ENCODE peak calls at places on chromosomes 2 and 18, in nine cellular contexts. C is stomach, R is heart right ventricle, V is astrocyte of the spinal cord, I is Caco-2, Z is GM20000, S is cardiac muscle cell, L is epithelial cell of esophagus, T is dorsolateral prefrontal cortex. X is an unnamed sample.

GRCh38 chr2:88116669-88117432 is 11.0 kb downstream of the FABP1 start:
- DNase-seq in C (no peak), R (no peak), V (no peak), I (no peak), Z (no peak), S (no peak), L (no peak), T (no peak), X (no peak)

GRCh38 chr2:153072077-153072476 is 353.7 kb downstream of the ARL6IP6 start:
- DNase-seq in C (no peak), R (no peak), V (no peak), I (no peak), Z (no peak), S (no peak), L (no peak), T (no peak), X (no peak)

GRCh38 chr2:64203131-64204005 is 59.1 kb upstream of the PELI1 start:
- DNase-seq in C (no peak), R (no peak), V (peak), I (no peak), Z (no peak), S (no peak), L (no peak), T (no peak), X (no peak)

GRCh38 chr2:205965707-205966106 is 120.3 kb downstream of the INO80D start:
- DNase-seq in C (no peak), R (no peak), V (no peak), I (no peak), Z (no peak), S (no peak), L (peak), T (no peak), X (no peak)

GRCh38 chr2:68721482-68722071 is 13.0 kb upstream of the ARHGAP25 start:
- DNase-seq in C (peak), R (no peak), V (no peak), I (no peak), Z (no peak), S (no peak), L (no peak), T (no peak), X (no peak)

GRCh38 chr2:61949458-61950107 is 44.1 kb downstream of the COMMD1 start:
- DNase-seq in C (no peak), R (no peak), V (no peak), I (no peak), Z (no peak), S (no peak), L (no peak), T (no peak), X (no peak)

GRCh38 chr2:7758065-7758759 is 841.0 kb downstream of the RNF144A start:
- DNase-seq in C (no peak), R (no peak), V (no peak), I (no peak), Z (peak), S (no peak), L (no peak), T (no peak), X (no peak)

GRCh38 chr2:17541514-17541950 is 1.0 kb downstream of the VSNL1 start:
- DNase-seq in C (no peak), R (no peak), V (no peak), I (no peak), Z (no peak), S (no peak), L (peak), T (no peak), X (no peak)

GRCh38 chr2:185876234-185876633 is 137.6 kb downstream of the FSIP2 start:
- DNase-seq in C (no peak), R (no peak), V (no peak), I (no peak), Z (no peak), S (no peak), L (no peak), T (no peak), X (no peak)

GRCh38 chr18:58578321-58578720 is 50.6 kb downstream of the ALPK2 start:
- DNase-seq in C (no peak), R (no peak), V (peak), I (no peak), Z (no peak), S (peak), L (no peak), T (no peak), X (peak)

GRCh38 chr2:215622836-215623235 is 187.0 kb upstream of the FN1 start:
- DNase-seq in C (no peak), R (no peak), V (peak), I (no peak), Z (no peak), S (no peak), L (no peak), T (no peak), X (no peak)

GRCh38 chr18:22412502-22412901 is 5.2 kb downstream of the CTAGE1 start:
- DNase-seq in C (no peak), R (no peak), V (no peak), I (no peak), Z (no peak), S (peak), L (peak), T (no peak), X (no peak)

GRCh38 chr2:195411219-195411687 is 245.8 kb upstream of the SLC39A10 start:
- DNase-seq in C (no peak), R (no peak), V (peak), I (no peak), Z (no peak), S (peak), L (no peak), T (no peak), X (no peak)

GRCh38 chr18:74225193-74225840 is 66.4 kb downstream of the CYB5A start:
- DNase-seq in C (peak), R (no peak), V (no peak), I (peak), Z (no peak), S (peak), L (peak), T (no peak), X (no peak)

GRCh38 chr2:107258538-107258937 is 372.6 kb upstream of the ST6GAL2 start:
- DNase-seq in C (no peak), R (no peak), V (no peak), I (no peak), Z (no peak), S (no peak), L (no peak), T (no peak), X (no peak)

GRCh38 chr18:66754335-66754734 is 150.4 kb upstream of the CDH19 start:
- DNase-seq in C (no peak), R (no peak), V (no peak), I (no peak), Z (no peak), S (no peak), L (peak), T (no peak), X (no peak)

GRCh38 chr2:149686677-149687427 is 99.3 kb upstream of the MMADHC start:
- DNase-seq in C (no peak), R (peak), V (no peak), I (no peak), Z (no peak), S (no peak), L (no peak), T (no peak), X (no peak)

GRCh38 chr18:77203851-77204250 is 45.8 kb upstream of the GALR1 start:
- DNase-seq in C (no peak), R (no peak), V (no peak), I (no peak), Z (no peak), S (no peak), L (no peak), T (no peak), X (no peak)

GRCh38 chr2:58671675-58672074 is 430.6 kb upstream of the FANCL start:
- DNase-seq in C (no peak), R (no peak), V (no peak), I (no peak), Z (no peak), S (no peak), L (no peak), T (no peak), X (no peak)

DNA sequence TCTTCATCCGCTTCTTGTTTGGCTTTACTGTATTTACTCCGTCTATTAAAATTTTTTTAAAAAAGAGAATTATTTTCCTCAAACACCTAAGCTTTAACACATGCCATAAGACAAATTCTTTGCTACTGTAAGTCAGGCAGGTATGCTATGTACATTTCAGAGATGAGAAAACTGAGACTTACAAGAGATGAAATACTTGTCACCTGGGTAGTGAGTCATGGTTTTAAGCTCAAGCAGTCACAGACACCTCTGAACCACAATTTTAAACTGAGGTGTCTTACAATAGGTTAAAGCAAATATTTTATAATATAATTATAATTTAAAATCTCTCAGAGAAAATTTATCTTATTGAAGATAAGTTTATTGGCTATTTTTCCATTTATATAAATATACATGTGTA is 126.0 kb downstream of the EPHA4 start:
- DNase-seq in C (no peak), R (no peak), V (no peak), I (no peak), Z (no peak), S (no peak), L (no peak), T (no peak), X (no peak)
- TF ChIP-seq CTCF in C (no peak), R (no peak), V (no peak), I (no peak), Z (no peak), S (no peak), L (no peak), T (no peak), X (no peak)

GRCh38 chr2:60515751-60516226 is 37.7 kb downstream of the BCL11A start:
- DNase-seq in C (no peak), R (no peak), V (peak), I (no peak), Z (peak), S (peak), L (peak), T (no peak), X (peak)
- TF ChIP-seq CTCF in C (no peak), R (no peak), V (peak), I (no peak), Z (no peak), S (peak), L (no peak), T (no peak), X (peak)

DNA sequence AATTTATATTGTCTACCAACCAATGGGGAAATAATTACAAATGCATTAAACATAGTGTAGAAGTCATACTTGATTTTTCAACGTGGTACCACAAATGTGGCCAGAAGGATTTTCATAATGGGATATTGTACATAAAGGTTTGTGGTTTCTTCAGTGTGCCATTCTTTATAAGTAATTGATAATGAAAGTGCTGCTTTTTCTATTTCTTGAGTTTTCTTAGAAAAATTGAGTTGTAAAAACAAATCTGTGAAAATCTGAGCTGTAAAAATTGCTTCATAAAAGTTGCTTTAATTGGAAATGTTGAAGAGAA is 103.6 kb downstream of the KYNU start:
- DNase-seq in C (no peak), R (no peak), V (no peak), I (no peak), Z (no peak), S (no peak), L (no peak), T (no peak), X (no peak)
- TF ChIP-seq CTCF in C (no peak), R (no peak), V (no peak), I (no peak), Z (no peak), S (no peak), L (no peak), T (peak), X (no peak)

GRCh38 chr18:8448091-8448490 is 161.1 kb upstream of the RAB12 start:
- DNase-seq in C (no peak), R (no peak), V (no peak), I (no peak), Z (no peak), S (no peak), L (peak), T (no peak), X (peak)

GRCh38 chr18:8450898-8451665 is 158.2 kb upstream of the RAB12 start:
- DNase-seq in C (no peak), R (peak), V (no peak), I (no peak), Z (no peak), S (no peak), L (no peak), T (no peak), X (peak)

GRCh38 chr18:8453528-8453927 is 155.7 kb upstream of the RAB12 start:
- DNase-seq in C (no peak), R (no peak), V (no peak), I (no peak), Z (no peak), S (no peak), L (no peak), T (no peak), X (peak)

GRCh38 chr18:8454136-8454535 is 155.1 kb upstream of the RAB12 start:
- DNase-seq in C (no peak), R (no peak), V (no peak), I (no peak), Z (no peak), S (no peak), L (no peak), T (no peak), X (peak)

DNA sequence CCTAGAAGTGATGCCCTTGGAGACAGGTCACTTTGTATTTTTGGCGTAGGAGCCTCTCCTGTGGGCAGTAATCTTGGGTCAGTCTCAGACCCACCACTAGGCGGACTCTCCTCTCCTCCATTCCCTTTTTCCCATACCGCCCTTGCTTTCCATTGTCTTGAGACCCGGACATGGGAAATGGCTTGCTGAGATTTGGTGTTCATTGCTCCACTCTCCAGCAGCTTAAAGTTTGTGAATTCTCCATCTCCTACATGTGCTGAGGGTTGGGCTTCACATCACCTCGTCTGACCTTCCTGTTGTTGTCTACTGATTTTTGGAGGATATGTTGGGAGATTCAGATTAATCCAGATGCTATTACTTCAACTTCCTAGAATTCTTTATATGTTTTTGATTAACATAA is 159.2 kb upstream of the RAB12 start:
- DNase-seq in C (no peak), R (peak), V (no peak), I (no peak), Z (no peak), S (peak), L (no peak), T (no peak), X (peak)
- TF ChIP-seq CTCF in C (peak), R (peak), V (peak), I (peak), Z (peak), S (peak), L (peak), T (no peak), X (peak)

GRCh38 chr2:144015655-144016245 is 504.2 kb downstream of the ZEB2 start:
- DNase-seq in C (no peak), R (no peak), V (peak), I (no peak), Z (no peak), S (peak), L (peak), T (no peak), X (no peak)
- TF ChIP-seq CTCF in C (no peak), R (no peak), V (no peak), I (no peak), Z (no peak), S (no peak), L (no peak), T (no peak), X (no peak)

GRCh38 chr2:269356-270030 is 4.7 kb downstream of the ACP1 start:
- DNase-seq in C (no peak), R (no peak), V (no peak), I (no peak), Z (no peak), S (no peak), L (no peak), T (no peak), X (no peak)
- TF ChIP-seq CTCF in C (no peak), R (no peak), V (no peak), I (no peak), Z (no peak), S (no peak), L (no peak), T (no peak), X (no peak)

GRCh38 chr2:65800998-65801397 is 368.6 kb upstream of the SPRED2 start:
- DNase-seq in C (peak), R (no peak), V (peak), I (no peak), Z (no peak), S (peak), L (peak), T (no peak), X (no peak)
- TF ChIP-seq CTCF in C (peak), R (peak), V (peak), I (peak), Z (no peak), S (peak), L (peak), T (no peak), X (peak)

GRCh38 chr2:56132138-56132537 is 51.7 kb upstream of the CCDC85A start:
- DNase-seq in C (no peak), R (no peak), V (peak), I (no peak), Z (peak), S (peak), L (peak), T (no peak), X (no peak)
- TF ChIP-seq CTCF in C (peak), R (peak), V (peak), I (peak), Z (no peak), S (peak), L (peak), T (peak), X (peak)

DNA sequence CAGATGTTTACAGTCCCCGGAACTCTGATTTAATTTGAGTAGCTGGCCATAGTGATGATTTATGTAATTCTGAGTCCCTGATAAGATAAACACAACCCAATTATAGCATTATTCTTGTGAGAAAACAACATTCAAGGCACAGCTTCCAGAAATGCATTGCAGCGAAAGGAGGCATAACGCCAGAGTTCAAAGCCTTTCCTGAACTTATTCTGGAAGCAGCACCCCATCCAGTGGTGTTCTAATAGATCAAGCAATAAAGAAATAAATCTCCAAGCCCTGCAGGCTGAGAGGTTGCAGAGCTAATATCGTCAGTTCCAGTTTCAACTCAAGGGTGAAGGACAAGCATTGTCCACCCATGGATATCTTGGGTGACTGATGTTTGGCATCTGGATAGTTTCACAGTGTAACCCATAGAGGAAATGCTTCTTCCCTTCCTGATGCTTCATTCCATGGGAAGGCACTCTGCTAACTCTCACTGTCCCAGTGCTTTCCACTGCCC is 18.8 kb downstream of the CDH2 start:
- DNase-seq in C (no peak), R (no peak), V (no peak), I (no peak), Z (no peak), S (peak), L (no peak), T (no peak), X (no peak)
- TF ChIP-seq CTCF in C (no peak), R (peak), V (no peak), I (no peak), Z (no peak), S (peak), L (no peak), T (no peak), X (no peak)

GRCh38 chr2:207112397-207112796 is 53.4 kb downstream of the KLF7 start:
- DNase-seq in C (no peak), R (no peak), V (no peak), I (no peak), Z (no peak), S (no peak), L (no peak), T (no peak), X (no peak)

GRCh38 chr2:207117668-207118067 is 48.1 kb downstream of the KLF7 start:
- DNase-seq in C (no peak), R (no peak), V (no peak), I (no peak), Z (no peak), S (no peak), L (no peak), T (no peak), X (no peak)

GRCh38 chr2:207119048-207119447 is 46.7 kb downstream of the KLF7 start:
- DNase-seq in C (no peak), R (no peak), V (no peak), I (no peak), Z (no peak), S (no peak), L (no peak), T (no peak), X (no peak)

GRCh38 chr2:207113403-207113802 is 52.3 kb downstream of the KLF7 start:
- DNase-seq in C (no peak), R (no peak), V (no peak), I (no peak), Z (no peak), S (no peak), L (peak), T (peak), X (no peak)

GRCh38 chr2:207115715-207116364 is 49.9 kb downstream of the KLF7 start:
- DNase-seq in C (no peak), R (peak), V (peak), I (no peak), Z (no peak), S (peak), L (peak), T (peak), X (no peak)
- TF ChIP-seq CTCF in C (no peak), R (peak), V (peak), I (peak), Z (no peak), S (peak), L (peak), T (peak), X (peak)

X was measured in osteocyte.